ENCODE peak calls at places on chromosomes 3 and 15, in eight cellular contexts. C is Panc1; R is right lobe of liver; W is HCT116; G is CD8-positive, alpha-beta T cell; F is IMR-90; P is uterus; M is A549. E is an unnamed sample.

GRCh38 chr3:178551916-178552321 is 15.7 kb downstream of the KCNMB2 start:
- DNase-seq in F (peak; percentile 13), R (no peak), C (no peak), G (no peak), M (no peak), W (no peak), P (peak; percentile 45), E (no peak)

GRCh38 chr15:81492303-81492702 is 118.3 kb upstream of the TMC3 start:
- DNase-seq in F (peak; percentile 66), P (no peak), M (no peak), W (no peak), C (no peak), R (no peak), G (no peak), E (no peak)

GRCh38 chr3:184766555-184767261 is 45.3 kb upstream of the VPS8 start:
- DNase-seq in W (no peak), R (no peak), M (no peak), C (no peak), P (no peak), G (no peak), F (peak; percentile 76), E (peak; percentile 5)

GRCh38 chr3:141646760-141647561 is 91.1 kb upstream of the RNF7 start:
- DNase-seq in F (peak; percentile 62), R (no peak), W (peak; percentile 66), P (no peak), G (no peak), M (peak; percentile 48), C (no peak), E (no peak)

GRCh38 chr3:182713743-182714517 is 79.4 kb upstream of the ATP11B start:
- DNase-seq in M (peak; percentile 40), P (no peak), C (peak; percentile 47), F (peak; percentile 79), G (no peak), W (peak; percentile 60), R (no peak), E (no peak)

GRCh38 chr15:51647128-51647562 is 24.6 kb upstream of the DMXL2 start:
- DNase-seq in F (peak; percentile 43), G (no peak), C (no peak), P (no peak), R (peak; percentile 60), W (no peak), M (no peak), E (peak; percentile 28)

GRCh38 chr3:134367869-134368750 is 6.1 kb downstream of the AMOTL2 start:
- DNase-seq in M (no peak), W (no peak), C (no peak), G (no peak), P (no peak), R (no peak), F (no peak), E (no peak)

GRCh38 chr3:192641911-192642310 is 85.4 kb downstream of the FGF12 start:
- DNase-seq in G (no peak), F (no peak), M (no peak), W (no peak), R (no peak), P (no peak), C (no peak), E (no peak)

GRCh38 chr3:59940690-59941089 is 890.9 kb upstream of the CFAP20DC start:
- DNase-seq in G (no peak), F (no peak), W (no peak), P (no peak), R (no peak), C (no peak), M (no peak), E (no peak)

GRCh38 chr3:172094621-172095557 is 55.5 kb downstream of the FNDC3B start:
- DNase-seq in C (no peak), W (no peak), F (peak; percentile 62), M (no peak), R (no peak), P (no peak), G (no peak), E (no peak)

GRCh38 chr3:77599948-77600347 is 560.0 kb downstream of the ROBO2 start:
- DNase-seq in W (no peak), M (no peak), P (no peak), C (no peak), G (no peak), R (no peak), F (no peak), E (no peak)

GRCh38 chr3:55746808-55747413 is 259.8 kb upstream of the WNT5A start:
- DNase-seq in R (no peak), M (no peak), F (peak; percentile 17), P (no peak), C (no peak), G (no peak), W (no peak), E (no peak)

GRCh38 chr3:145070795-145071194 is 1090.2 kb downstream of the PLOD2 start:
- DNase-seq in M (no peak), R (peak; percentile 28), P (no peak), F (no peak), G (no peak), C (no peak), W (no peak), E (no peak)

GRCh38 chr15:80559761-80560160 is 135.3 kb upstream of the ABHD17C start:
- DNase-seq in P (no peak), R (no peak), F (no peak), M (no peak), W (no peak), G (no peak), C (no peak), E (no peak)

GRCh38 chr15:94385441-94385840 is 154.1 kb downstream of the MCTP2 start:
- DNase-seq in M (no peak), R (no peak), C (no peak), G (no peak), P (no peak), W (no peak), F (no peak), E (no peak)

GRCh38 chr15:41562784-41563198 is 3.8 kb downstream of the TYRO3 start:
- DNase-seq in M (no peak), R (no peak), P (peak; percentile 76), C (no peak), W (no peak), F (peak; percentile 37), G (no peak), E (no peak)

GRCh38 chr15:75840659-75841058 is 2.6 kb upstream of the UBE2Q2 start:
- DNase-seq in P (peak; percentile 53), R (no peak), W (no peak), C (no peak), F (peak; percentile 75), G (no peak), M (peak; percentile 63), E (no peak)

GRCh38 chr15:29031502-29032228 is 145.9 kb downstream of the APBA2 start:
- DNase-seq in P (no peak), R (no peak), M (no peak), F (no peak), W (no peak), C (no peak), G (no peak), E (no peak)

GRCh38 chr15:45157974-45158373 is 28.2 kb downstream of the DUOX1 start:
- DNase-seq in W (no peak), P (no peak), R (no peak), G (no peak), C (no peak), M (no peak), F (peak; percentile 81), E (no peak)

GRCh38 chr3:13601692-13602080 is 52.8 kb downstream of the FBLN2 start:
- DNase-seq in R (no peak), W (no peak), P (no peak), C (no peak), F (no peak), G (no peak), M (no peak), E (no peak)

GRCh38 chr3:98994128-98994762 is 92.8 kb upstream of the DCBLD2 start:
- DNase-seq in P (no peak), M (no peak), G (no peak), R (no peak), W (peak; percentile 52), C (no peak), F (peak; percentile 81), E (no peak)

DNA sequence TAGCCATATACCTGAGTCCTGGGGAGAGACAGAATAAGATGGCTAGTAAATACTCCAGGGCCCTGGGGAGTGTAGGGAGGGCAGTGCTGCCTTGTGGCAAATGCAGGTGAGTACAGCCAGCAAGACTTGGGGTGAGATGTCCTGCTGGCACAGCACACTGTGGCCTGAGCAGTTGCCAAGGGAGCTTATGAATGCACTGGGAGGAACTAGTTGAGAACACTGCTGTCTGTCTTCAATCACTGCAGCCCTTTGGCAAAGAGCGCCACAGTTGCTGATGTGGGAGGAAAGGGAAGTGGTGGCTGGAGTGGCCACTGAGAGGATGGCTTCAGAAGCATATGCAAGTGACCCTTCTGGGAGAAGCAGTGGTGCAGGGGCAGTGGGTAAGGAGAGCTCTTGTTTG is 264.6 kb downstream of the RORA start:
- DNase-seq in C (no peak), M (no peak), W (no peak), F (no peak), P (no peak), G (no peak), R (no peak), E (no peak)
- TF ChIP-seq CTCF in C (no peak), M (no peak), W (no peak), F (no peak), P (no peak), G (no peak), R (no peak), E (no peak)

DNA sequence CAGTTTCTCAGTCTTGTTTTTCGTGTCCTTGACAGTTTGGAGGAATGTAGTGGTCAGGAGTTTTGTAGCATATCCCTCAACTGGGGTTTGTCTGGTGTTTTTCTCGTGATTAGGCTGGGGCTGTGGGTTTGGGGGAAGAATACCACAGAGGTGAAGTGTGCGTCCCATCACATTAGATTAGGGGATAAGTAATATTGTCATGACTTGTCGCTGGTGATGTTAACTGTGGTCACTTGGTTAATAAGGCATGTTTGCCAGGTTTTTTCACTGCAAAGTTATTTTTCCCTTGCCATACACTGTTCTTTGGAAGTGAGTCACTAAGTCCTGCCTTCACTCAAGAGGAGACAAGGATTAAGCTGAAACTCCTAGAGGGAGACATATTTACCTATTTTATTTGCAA is 39.1 kb downstream of the PAK2 start:
- DNase-seq in C (no peak), M (no peak), F (peak; percentile 74), R (no peak), P (no peak), W (no peak), G (no peak), E (no peak)
- H3K9me3 ChIP-seq in C (no peaks in the 10 kb centered on the region), M (peaks cover 11% of the 10 kb centered on the region), F (peaks cover 3% of the 10 kb centered on the region), R (no peaks in the 10 kb centered on the region), P (no peaks in the 10 kb centered on the region), W (no peaks in the 10 kb centered on the region), G (no peaks in the 10 kb centered on the region), E (no peaks in the 10 kb centered on the region)

GRCh38 chr15:98649621-98649995 is 1.3 kb downstream of the IGF1R start:
- DNase-seq in G (peak; percentile 61), R (peak; percentile 46), W (no peak), C (no peak), M (peak; percentile 49), F (no peak), P (peak; percentile 31), E (no peak)
- TF ChIP-seq CTCF in G (no peak), R (peak; percentile 4), W (no peak), C (no peak), M (no peak), F (peak; percentile 14), P (no peak), E (no peak)

DNA sequence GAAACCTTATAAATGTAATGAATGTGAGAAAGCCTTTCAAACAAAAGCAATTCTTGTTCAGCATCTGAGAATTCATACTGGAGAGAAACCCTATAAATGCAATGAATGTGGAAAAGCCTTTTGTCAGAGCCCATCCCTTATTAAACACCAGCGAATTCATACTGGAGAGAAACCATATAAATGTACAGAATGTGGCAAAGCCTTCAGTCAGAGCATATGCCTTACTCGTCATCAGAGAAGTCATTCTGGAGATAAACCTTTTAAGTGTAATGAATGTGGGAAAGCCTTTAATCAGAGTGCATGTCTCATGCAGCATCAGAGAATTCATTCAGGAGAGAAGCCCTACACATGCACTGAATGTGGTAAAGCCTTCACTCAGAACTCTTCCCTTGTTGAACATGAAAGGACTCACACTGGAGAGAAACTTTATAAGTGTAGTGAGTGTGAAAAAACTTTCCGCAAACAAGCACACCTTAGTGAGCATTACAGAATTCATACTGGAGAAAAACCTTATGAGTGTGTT is 5.3 kb downstream of the ZNF501 start:
- DNase-seq in F (no peak), G (no peak), W (no peak), R (no peak), C (no peak), P (no peak), M (no peak), E (no peak)
- H3K9me3 ChIP-seq in F (peaks cover 62% of the 10 kb centered on the region), G (peaks cover 48% of the 10 kb centered on the region), W (peaks cover 59% of the 10 kb centered on the region), R (peaks cover 23% of the 10 kb centered on the region), C (peaks cover 22% of the 10 kb centered on the region), P (no peaks in the 10 kb centered on the region), M (peaks cover 52% of the 10 kb centered on the region), E (peaks cover 13% of the 10 kb centered on the region)

E was measured in pancreas.